ENCODE peak calls at places on chromosomes 11 and 22, in five cellular contexts. One of them, this sample, is unnamed.

GRCh38 chr11:67252831-67253239 is 13.4 kb upstream of the GRK2 start:
- DNase-seq in HCT116: no peak
- DNase-seq in A549: peak
- DNase-seq in GM23338: peak
- DNase-seq in GM12878: no peak
- DNase-seq in this sample: no peak

GRCh38 chr11:67449116-67449844 is 3.2 kb downstream of the GPR152 start:
- DNase-seq in A549: no peak
- DNase-seq in HCT116: no peak
- DNase-seq in GM23338: no peak
- DNase-seq in GM12878: no peak
- DNase-seq in this sample: peak

GRCh38 chr11:75949023-75949672 is 134.1 kb downstream of the UVRAG start:
- DNase-seq in GM23338: no peak
- DNase-seq in A549: no peak
- DNase-seq in GM12878: no peak
- DNase-seq in HCT116: no peak
- DNase-seq in this sample: no peak

GRCh38 chr11:113593698-113594308 is 112.3 kb downstream of the TMPRSS5 start:
- DNase-seq in A549: no peak
- DNase-seq in GM12878: peak
- DNase-seq in HCT116: no peak
- DNase-seq in GM23338: no peak
- DNase-seq in this sample: peak

GRCh38 chr22:28799125-28799833 is 1.1 kb downstream of the XBP1 start:
- DNase-seq in A549: peak
- DNase-seq in HCT116: peak
- DNase-seq in GM23338: peak
- DNase-seq in GM12878: no peak
- DNase-seq in this sample: peak

GRCh38 chr22:26324150-26324549 is 104.9 kb upstream of the ASPHD2 start:
- DNase-seq in A549: no peak
- DNase-seq in GM23338: no peak
- DNase-seq in HCT116: no peak
- DNase-seq in GM12878: no peak
- DNase-seq in this sample: no peak

GRCh38 chr22:50739894-50740293 is 1.9 kb downstream of the ACR start:
- DNase-seq in HCT116: no peak
- DNase-seq in GM23338: no peak
- DNase-seq in GM12878: no peak
- DNase-seq in A549: no peak
- DNase-seq in this sample: no peak

GRCh38 chr22:26435327-26436093 is 6.5 kb downstream of the ASPHD2 start:
- DNase-seq in HCT116: no peak
- DNase-seq in A549: no peak
- DNase-seq in GM12878: no peak
- DNase-seq in GM23338: no peak
- DNase-seq in this sample: peak

GRCh38 chr11:62721994-62722393 is 5.3 kb downstream of the HNRNPUL2 start:
- DNase-seq in A549: no peak
- DNase-seq in GM12878: no peak
- DNase-seq in GM23338: peak
- DNase-seq in HCT116: no peak
- DNase-seq in this sample: no peak

GRCh38 chr11:117809236-117810055 is 12.4 kb upstream of the DSCAML1 start:
- DNase-seq in HCT116: peak
- DNase-seq in GM12878: no peak
- DNase-seq in A549: peak
- DNase-seq in GM23338: peak
- DNase-seq in this sample: no peak

GRCh38 chr11:17861036-17861755 is 126.6 kb downstream of the KCNC1 start:
- DNase-seq in A549: no peak
- DNase-seq in GM12878: no peak
- DNase-seq in HCT116: no peak
- DNase-seq in GM23338: no peak
- DNase-seq in this sample: no peak

GRCh38 chr11:2300936-2301630 is 635 bp downstream of the C11orf21 start:
- DNase-seq in A549: no peak
- DNase-seq in HCT116: no peak
- DNase-seq in GM23338: no peak
- DNase-seq in GM12878: no peak
- DNase-seq in this sample: no peak

GRCh38 chr22:19119949-19120348 is 2.3 kb downstream of the DGCR2 start:
- DNase-seq in A549: no peak
- DNase-seq in GM12878: no peak
- DNase-seq in HCT116: no peak
- DNase-seq in GM23338: no peak
- DNase-seq in this sample: no peak

GRCh38 chr11:107825875-107826274 is 32.7 kb downstream of the SLC35F2 start:
- DNase-seq in A549: no peak
- DNase-seq in GM23338: no peak
- DNase-seq in HCT116: no peak
- DNase-seq in GM12878: no peak
- DNase-seq in this sample: no peak

GRCh38 chr22:28017859-28018258 is 98.8 kb upstream of the PITPNB start:
- DNase-seq in HCT116: no peak
- DNase-seq in A549: no peak
- DNase-seq in GM12878: no peak
- DNase-seq in GM23338: no peak
- DNase-seq in this sample: no peak

GRCh38 chr22:43562843-43563242 is 151.0 kb downstream of the MPPED1 start:
- DNase-seq in HCT116: no peak
- DNase-seq in A549: no peak
- DNase-seq in GM23338: peak
- DNase-seq in GM12878: no peak
- DNase-seq in this sample: no peak

GRCh38 chr22:43563571-43563970 is 151.8 kb downstream of the MPPED1 start:
- DNase-seq in HCT116: no peak
- DNase-seq in GM12878: no peak
- DNase-seq in GM23338: no peak
- DNase-seq in A549: no peak
- DNase-seq in this sample: no peak

GRCh38 chr22:43566021-43566420 is 154.2 kb downstream of the MPPED1 start:
- DNase-seq in HCT116: no peak
- DNase-seq in GM12878: no peak
- DNase-seq in GM23338: no peak
- DNase-seq in A549: no peak
- DNase-seq in this sample: no peak

GRCh38 chr22:43560651-43561050 is 148.8 kb downstream of the MPPED1 start:
- DNase-seq in GM12878: no peak
- DNase-seq in GM23338: no peak
- DNase-seq in HCT116: no peak
- DNase-seq in A549: no peak
- DNase-seq in this sample: no peak

GRCh38 chr22:43561421-43562178 is 149.8 kb downstream of the MPPED1 start:
- DNase-seq in GM23338: no peak
- DNase-seq in HCT116: no peak
- DNase-seq in A549: no peak
- DNase-seq in GM12878: no peak
- DNase-seq in this sample: no peak
- TF ChIP-seq REST in GM23338: no peak
- TF ChIP-seq REST in HCT116: no peak
- TF ChIP-seq REST in A549: no peak
- TF ChIP-seq REST in GM12878: no peak
- TF ChIP-seq REST in this sample: no peak

GRCh38 chr11:132024587-132025295 is 654.3 kb downstream of the NTM start:
- DNase-seq in HCT116: no peak
- DNase-seq in GM12878: peak
- DNase-seq in GM23338: no peak
- DNase-seq in A549: no peak
- DNase-seq in this sample: no peak
- TF ChIP-seq REST in HCT116: no peak
- TF ChIP-seq REST in GM12878: no peak
- TF ChIP-seq REST in GM23338: no peak
- TF ChIP-seq REST in A549: no peak
- TF ChIP-seq REST in this sample: no peak

DNA sequence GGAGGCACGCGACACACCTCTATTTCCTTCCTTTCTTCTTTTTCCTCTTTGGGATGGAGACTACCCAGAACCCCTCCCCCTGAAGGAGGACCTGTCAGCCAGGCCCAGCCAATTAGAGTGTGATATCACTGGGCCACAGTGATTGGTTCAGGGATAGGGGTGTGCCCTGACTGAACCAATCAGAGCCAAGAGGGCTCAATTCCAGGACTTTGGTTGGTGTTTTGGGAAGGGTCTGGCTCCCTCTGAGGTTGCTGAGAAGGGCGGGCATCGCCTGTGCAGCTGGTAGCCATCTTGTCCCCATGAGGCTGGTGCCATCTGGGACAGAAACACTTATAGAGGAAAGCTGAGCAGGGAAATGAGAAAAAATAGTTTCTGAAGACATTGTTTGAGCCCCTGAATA is 71.4 kb downstream of the CHST1 start:
- DNase-seq in A549: no peak
- DNase-seq in GM23338: peak
- DNase-seq in HCT116: peak
- DNase-seq in GM12878: no peak
- DNase-seq in this sample: no peak
- TF ChIP-seq REST in A549: no peak
- TF ChIP-seq REST in GM23338: no peak
- TF ChIP-seq REST in HCT116: no peak
- TF ChIP-seq REST in GM12878: no peak
- TF ChIP-seq REST in this sample: no peak

GRCh38 chr11:870127-870413 is 27.4 kb downstream of the TSPAN4 start:
- DNase-seq in GM12878: no peak
- DNase-seq in HCT116: no peak
- DNase-seq in A549: no peak
- DNase-seq in GM23338: peak
- DNase-seq in this sample: no peak
- TF ChIP-seq REST in GM12878: no peak
- TF ChIP-seq REST in HCT116: no peak
- TF ChIP-seq REST in A549: no peak
- TF ChIP-seq REST in GM23338: no peak
- TF ChIP-seq REST in this sample: no peak

GRCh38 chr11:132844956-132845355 is 687.3 kb downstream of the OPCML start:
- DNase-seq in A549: no peak
- DNase-seq in GM23338: no peak
- DNase-seq in GM12878: no peak
- DNase-seq in HCT116: no peak
- DNase-seq in this sample: no peak
- TF ChIP-seq REST in A549: no peak
- TF ChIP-seq REST in GM23338: no peak
- TF ChIP-seq REST in GM12878: no peak
- TF ChIP-seq REST in HCT116: no peak
- TF ChIP-seq REST in this sample: no peak

DNA sequence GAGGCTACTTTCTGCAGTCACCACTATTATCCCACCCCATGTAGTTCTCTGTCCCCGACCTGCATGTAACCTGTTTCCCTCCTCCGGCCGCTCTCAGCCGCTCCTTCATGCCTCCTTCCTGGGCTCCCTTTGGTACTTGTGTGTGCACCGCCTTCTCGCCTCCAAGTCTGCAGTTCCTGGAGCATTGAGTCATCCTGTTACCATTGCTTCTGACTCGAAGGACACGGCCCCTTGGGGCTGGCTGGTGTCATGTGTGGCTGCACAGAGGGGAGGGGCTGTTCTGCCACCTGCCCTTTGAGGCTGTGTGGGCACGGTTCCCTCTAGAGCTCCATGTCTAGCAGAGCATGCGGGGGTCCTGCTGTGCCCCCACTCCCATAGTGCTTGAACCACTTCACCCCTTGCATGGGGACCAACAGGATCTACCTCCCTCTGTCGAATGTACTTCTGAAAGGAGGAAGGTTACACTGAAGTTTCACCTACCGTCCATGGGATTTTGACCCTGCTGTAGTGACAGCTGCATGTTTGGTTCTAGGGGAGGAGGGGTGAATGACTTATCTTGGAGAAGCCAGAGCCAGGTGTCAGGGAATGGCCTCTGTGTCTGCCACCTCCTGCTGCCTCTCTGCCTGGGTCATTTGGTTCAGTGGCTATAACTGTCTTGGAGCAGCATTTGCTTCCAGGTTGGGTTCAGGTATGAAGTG is 39.6 kb downstream of the BCR start:
- DNase-seq in GM23338: no peak
- DNase-seq in GM12878: peak
- DNase-seq in HCT116: no peak
- DNase-seq in A549: no peak
- DNase-seq in this sample: peak
- TF ChIP-seq REST in GM23338: no peak
- TF ChIP-seq REST in GM12878: no peak
- TF ChIP-seq REST in HCT116: no peak
- TF ChIP-seq REST in A549: no peak
- TF ChIP-seq REST in this sample: no peak

GRCh38 chr11:65547446-65548125 is 10.6 kb downstream of the LTBP3 start:
- DNase-seq in GM12878: no peak
- DNase-seq in HCT116: no peak
- DNase-seq in GM23338: peak
- DNase-seq in A549: no peak
- DNase-seq in this sample: no peak

GRCh38 chr11:65549088-65549487 is 9.1 kb downstream of the LTBP3 start:
- DNase-seq in GM23338: no peak
- DNase-seq in A549: no peak
- DNase-seq in HCT116: no peak
- DNase-seq in GM12878: no peak
- DNase-seq in this sample: no peak

GRCh38 chr11:65546217-65546958 is 11.8 kb downstream of the LTBP3 start:
- DNase-seq in GM12878: no peak
- DNase-seq in GM23338: peak
- DNase-seq in HCT116: peak
- DNase-seq in A549: peak
- DNase-seq in this sample: peak

GRCh38 chr11:65542738-65543390 is 15.3 kb downstream of the LTBP3 start:
- DNase-seq in GM23338: no peak
- DNase-seq in GM12878: no peak
- DNase-seq in A549: no peak
- DNase-seq in HCT116: no peak
- DNase-seq in this sample: no peak

GRCh38 chr11:65545853-65546216 is 12.3 kb downstream of the LTBP3 start:
- DNase-seq in HCT116: no peak
- DNase-seq in A549: no peak
- DNase-seq in GM12878: no peak
- DNase-seq in GM23338: peak
- DNase-seq in this sample: no peak
- TF ChIP-seq REST in HCT116: no peak
- TF ChIP-seq REST in A549: no peak
- TF ChIP-seq REST in GM12878: no peak
- TF ChIP-seq REST in GM23338: no peak
- TF ChIP-seq REST in this sample: no peak